ENCODE peak calls at places on chromosomes 4 and X, in five cellular contexts. T, F, H, A and V are unnamed samples.

GRCh38 chr4:12472082-12472481 is 1012.1 kb downstream of the RAB28 start:
- DNase-seq in F (no peak), H (no peak), T (no peak), A (no peak), V (no peak)

GRCh38 chr4:71978192-71978845 is 53.5 kb upstream of the NPFFR2 start:
- DNase-seq in F (peak), H (no peak), T (no peak), A (no peak), V (no peak)

GRCh38 chr4:127580891-127581290 is 51.9 kb upstream of the INTU start:
- DNase-seq in F (no peak), T (no peak), H (no peak), A (no peak), V (no peak)

GRCh38 chrX:134537179-134537945 is 77.4 kb downstream of the HPRT1 start:
- DNase-seq in T (no peak), H (peak), F (peak), A (no peak), V (peak)

GRCh38 chr4:54586343-54586953 is 71.3 kb upstream of the KIT start:
- DNase-seq in F (no peak), A (no peak), T (peak), H (no peak), V (peak)

GRCh38 chr4:48841045-48841827 is 10.3 kb downstream of the OCIAD1 start:
- DNase-seq in F (no peak), A (no peak), H (no peak), T (no peak), V (no peak)

GRCh38 chr4:169243808-169244207 is 26.9 kb downstream of the SH3RF1 start:
- DNase-seq in F (no peak), A (no peak), H (no peak), T (no peak), V (peak)

GRCh38 chr4:163815776-163816175 is 321.3 kb downstream of the TMA16 start:
- DNase-seq in T (no peak), A (no peak), H (no peak), F (no peak), V (no peak)

GRCh38 chrX:85327060-85327333 is 52.5 kb downstream of the POF1B start:
- DNase-seq in A (no peak), H (no peak), T (no peak), F (no peak), V (no peak)

GRCh38 chrX:38805294-38806053 is 4.2 kb downstream of the MID1IP1 start:
- DNase-seq in A (peak), F (peak), T (no peak), H (peak), V (peak)

DNA sequence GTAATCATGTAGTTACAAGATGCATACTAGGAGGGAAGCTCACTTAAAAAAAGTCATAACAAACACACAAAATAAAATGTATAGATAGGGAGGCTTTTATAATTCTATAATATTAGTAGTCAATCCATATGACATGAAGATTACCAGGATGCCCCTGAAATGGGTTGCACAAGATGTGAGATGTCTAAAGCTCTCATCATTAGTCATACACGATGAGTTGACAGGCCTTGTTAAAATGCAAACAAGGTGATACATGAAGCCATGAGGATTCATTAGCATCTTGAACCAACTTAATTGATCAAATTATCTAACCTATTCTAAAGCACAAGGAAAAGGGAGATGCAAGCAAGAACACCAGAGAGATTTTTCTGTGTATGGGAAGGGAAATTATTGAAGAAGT is 470.2 kb downstream of the IQCM start:
- DNase-seq in A (no peak), F (no peak), T (no peak), H (no peak), V (no peak)
- TF ChIP-seq CTCF in A (no peak), F (no peak), T (no peak), H (no peak), V (no peak)

GRCh38 chrX:145826466-145826865 is 8.8 kb downstream of the SLITRK2 start:
- DNase-seq in F (no peak), H (no peak), T (no peak), A (no peak), V (no peak)

GRCh38 chrX:145821898-145822567 is 4.4 kb downstream of the SLITRK2 start:
- DNase-seq in H (no peak), A (no peak), T (no peak), F (no peak), V (no peak)

GRCh38 chrX:145821291-145821897 is 3.8 kb downstream of the SLITRK2 start:
- DNase-seq in F (no peak), A (no peak), T (no peak), H (no peak), V (no peak)

GRCh38 chrX:145823132-145823531 is 5.5 kb downstream of the SLITRK2 start:
- DNase-seq in T (no peak), A (no peak), H (no peak), F (no peak), V (no peak)

DNA sequence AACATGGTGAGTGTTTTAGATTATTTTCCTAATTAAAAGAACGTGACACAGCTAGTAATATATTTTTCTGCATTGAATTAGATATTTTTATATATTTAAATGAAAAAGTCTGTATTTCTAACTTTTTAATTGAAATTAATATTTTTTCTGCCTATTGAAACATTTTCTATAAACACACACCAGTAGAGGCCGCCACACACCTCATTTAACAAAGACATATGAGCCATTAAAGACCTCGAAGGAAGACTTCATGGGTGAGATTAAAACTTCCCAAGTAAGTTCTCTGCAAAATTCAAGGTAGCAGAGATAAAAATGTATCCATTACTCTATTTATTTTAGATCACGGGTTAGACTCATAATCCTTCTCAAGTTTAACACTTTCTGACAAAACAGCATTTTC is 8.3 kb downstream of the SLITRK2 start:
- DNase-seq in H (no peak), F (peak), A (no peak), T (no peak), V (no peak)
- TF ChIP-seq CTCF in H (no peak), F (no peak), A (no peak), T (peak), V (peak)

GRCh38 chrX:23554304-23554703 is 113.0 kb upstream of the PRDX4 start:
- DNase-seq in A (no peak), H (no peak), F (peak), T (peak), V (peak)
- TF ChIP-seq CTCF in A (no peak), H (peak), F (peak), T (peak), V (peak)

GRCh38 chr4:177051473-177052060 is 258.1 kb upstream of the NEIL3 start:
- DNase-seq in H (no peak), F (peak), A (no peak), T (no peak), V (no peak)
- TF ChIP-seq CTCF in H (no peak), F (peak), A (no peak), T (peak), V (peak)

GRCh38 chr4:122005064-122005755 is 53.4 kb upstream of the TRPC3 start:
- DNase-seq in H (no peak), A (no peak), T (no peak), F (no peak), V (no peak)

GRCh38 chr4:122007016-122007415 is 55.2 kb upstream of the TRPC3 start:
- DNase-seq in A (no peak), T (no peak), F (no peak), H (no peak), V (no peak)

GRCh38 chr4:122000849-122001248 is 49.0 kb upstream of the TRPC3 start:
- DNase-seq in F (no peak), A (no peak), T (no peak), H (no peak), V (no peak)

GRCh38 chr4:121998024-121998423 is 46.2 kb upstream of the TRPC3 start:
- DNase-seq in T (no peak), F (peak), A (no peak), H (no peak), V (no peak)

DNA sequence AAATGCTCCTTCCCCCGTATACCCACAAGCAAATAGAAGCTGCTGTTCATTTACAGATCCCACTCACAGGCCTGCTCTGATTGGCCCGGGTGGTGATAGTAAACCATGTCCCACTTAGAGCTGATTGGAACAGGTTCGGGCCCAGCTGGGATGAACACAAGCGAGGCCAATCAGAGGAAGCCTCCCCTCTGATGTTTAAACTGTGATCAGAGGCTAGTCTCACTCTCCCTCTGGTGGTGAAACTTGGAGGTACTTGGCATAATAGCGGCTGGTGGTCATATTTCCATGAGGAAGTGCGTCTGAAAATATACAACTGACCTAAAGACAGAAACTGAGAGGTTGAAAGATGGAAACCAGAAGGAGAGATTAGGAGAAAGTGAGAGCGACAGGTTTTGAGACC is 51.5 kb upstream of the TRPC3 start:
- DNase-seq in H (no peak), A (no peak), T (no peak), F (peak), V (no peak)
- TF ChIP-seq CTCF in H (peak), A (no peak), T (peak), F (peak), V (peak)